ENCODE peak calls at places on chromosome 3, in five cellular contexts. One of them, this sample, is unnamed. For H3K36me3, the result is how much of the 10 kb centered on the place peaks cover.

GRCh38 chr3:4492240-4493007 is 724 bp upstream of the ITPR1 start:
- DNase-seq in CD8-positive, alpha-beta memory T cell: peak
- DNase-seq in left ventricle myocardium inferior: peak
- DNase-seq in heart right ventricle: peak
- DNase-seq in endodermal cell: peak
- DNase-seq in this sample: peak

GRCh38 chr3:94285874-94286273 is 223.0 kb downstream of the NSUN3 start:
- DNase-seq in CD8-positive, alpha-beta memory T cell: no peak
- DNase-seq in left ventricle myocardium inferior: no peak
- DNase-seq in heart right ventricle: no peak
- DNase-seq in endodermal cell: no peak
- DNase-seq in this sample: no peak

GRCh38 chr3:130340766-130341165 is 4.7 kb upstream of the COL6A5 start:
- DNase-seq in CD8-positive, alpha-beta memory T cell: no peak
- DNase-seq in left ventricle myocardium inferior: no peak
- DNase-seq in heart right ventricle: no peak
- DNase-seq in endodermal cell: no peak
- DNase-seq in this sample: no peak

GRCh38 chr3:55894605-55895004 is 407.5 kb upstream of the WNT5A start:
- DNase-seq in CD8-positive, alpha-beta memory T cell: no peak
- DNase-seq in left ventricle myocardium inferior: no peak
- DNase-seq in heart right ventricle: no peak
- DNase-seq in endodermal cell: no peak
- DNase-seq in this sample: no peak

GRCh38 chr3:112793311-112794081 is 53.2 kb downstream of the CD200R1L start:
- DNase-seq in CD8-positive, alpha-beta memory T cell: no peak
- DNase-seq in left ventricle myocardium inferior: no peak
- DNase-seq in heart right ventricle: no peak
- DNase-seq in endodermal cell: no peak
- DNase-seq in this sample: no peak

GRCh38 chr3:72165337-72165736 is 380.4 kb upstream of the PROK2 start:
- DNase-seq in CD8-positive, alpha-beta memory T cell: no peak
- DNase-seq in left ventricle myocardium inferior: no peak
- DNase-seq in heart right ventricle: no peak
- DNase-seq in endodermal cell: no peak
- DNase-seq in this sample: no peak

GRCh38 chr3:57544181-57545125 is at the start of gene DNAH12:
- DNase-seq in CD8-positive, alpha-beta memory T cell: no peak
- DNase-seq in left ventricle myocardium inferior: no peak
- DNase-seq in heart right ventricle: no peak
- DNase-seq in endodermal cell: peak
- DNase-seq in this sample: peak

GRCh38 chr3:106518516-106518915 is 649.7 kb upstream of the CBLB start:
- DNase-seq in CD8-positive, alpha-beta memory T cell: no peak
- DNase-seq in left ventricle myocardium inferior: no peak
- DNase-seq in heart right ventricle: no peak
- DNase-seq in endodermal cell: no peak
- DNase-seq in this sample: no peak

GRCh38 chr3:105802073-105802706 is 66.6 kb downstream of the CBLB start:
- DNase-seq in CD8-positive, alpha-beta memory T cell: no peak
- DNase-seq in left ventricle myocardium inferior: no peak
- DNase-seq in heart right ventricle: no peak
- DNase-seq in endodermal cell: no peak
- DNase-seq in this sample: no peak

GRCh38 chr3:197428117-197428761 is 127.5 kb downstream of the BDH1 start:
- DNase-seq in CD8-positive, alpha-beta memory T cell: peak
- DNase-seq in left ventricle myocardium inferior: peak
- DNase-seq in heart right ventricle: peak
- DNase-seq in endodermal cell: peak
- DNase-seq in this sample: peak

GRCh38 chr3:60890226-60890625 is 361.0 kb downstream of the FHIT start:
- DNase-seq in CD8-positive, alpha-beta memory T cell: no peak
- DNase-seq in left ventricle myocardium inferior: no peak
- DNase-seq in heart right ventricle: no peak
- DNase-seq in endodermal cell: no peak
- DNase-seq in this sample: no peak

GRCh38 chr3:162295323-162295983 is 798.8 kb downstream of the OTOL1 start:
- DNase-seq in CD8-positive, alpha-beta memory T cell: no peak
- DNase-seq in left ventricle myocardium inferior: no peak
- DNase-seq in heart right ventricle: no peak
- DNase-seq in endodermal cell: peak
- DNase-seq in this sample: no peak

GRCh38 chr3:173891272-173892100 is 493.9 kb downstream of the NLGN1 start:
- DNase-seq in CD8-positive, alpha-beta memory T cell: no peak
- DNase-seq in left ventricle myocardium inferior: no peak
- DNase-seq in heart right ventricle: no peak
- DNase-seq in endodermal cell: no peak
- DNase-seq in this sample: no peak

GRCh38 chr3:66998899-66999235 is 760 bp downstream of the KBTBD8 start:
- DNase-seq in CD8-positive, alpha-beta memory T cell: no peak
- DNase-seq in left ventricle myocardium inferior: no peak
- DNase-seq in heart right ventricle: no peak
- DNase-seq in endodermal cell: no peak
- DNase-seq in this sample: no peak

GRCh38 chr3:146093928-146094327 is 67.1 kb downstream of the PLOD2 start:
- DNase-seq in CD8-positive, alpha-beta memory T cell: no peak
- DNase-seq in left ventricle myocardium inferior: no peak
- DNase-seq in heart right ventricle: no peak
- DNase-seq in endodermal cell: no peak
- DNase-seq in this sample: no peak

GRCh38 chr3:129161860-129162271 is 1.0 kb upstream of the ISY1 start:
- DNase-seq in CD8-positive, alpha-beta memory T cell: no peak
- DNase-seq in left ventricle myocardium inferior: no peak
- DNase-seq in heart right ventricle: no peak
- DNase-seq in endodermal cell: peak
- DNase-seq in this sample: peak

GRCh38 chr3:152139651-152140050 is 129.1 kb upstream of the MBNL1 start:
- DNase-seq in CD8-positive, alpha-beta memory T cell: no peak
- DNase-seq in left ventricle myocardium inferior: no peak
- DNase-seq in heart right ventricle: no peak
- DNase-seq in endodermal cell: peak
- DNase-seq in this sample: no peak

GRCh38 chr3:186035277-186035676 is 73.6 kb downstream of the ETV5 start:
- DNase-seq in CD8-positive, alpha-beta memory T cell: no peak
- DNase-seq in left ventricle myocardium inferior: no peak
- DNase-seq in heart right ventricle: no peak
- DNase-seq in endodermal cell: no peak
- DNase-seq in this sample: no peak

GRCh38 chr3:183252973-183253363 is at the start of gene B3GNT5:
- DNase-seq in CD8-positive, alpha-beta memory T cell: no peak
- DNase-seq in left ventricle myocardium inferior: peak
- DNase-seq in heart right ventricle: peak
- DNase-seq in endodermal cell: peak
- DNase-seq in this sample: peak

GRCh38 chr3:124282751-124283643 is 291.1 kb upstream of the ROPN1 start:
- DNase-seq in CD8-positive, alpha-beta memory T cell: no peak
- DNase-seq in left ventricle myocardium inferior: no peak
- DNase-seq in heart right ventricle: no peak
- DNase-seq in endodermal cell: no peak
- DNase-seq in this sample: no peak

DNA sequence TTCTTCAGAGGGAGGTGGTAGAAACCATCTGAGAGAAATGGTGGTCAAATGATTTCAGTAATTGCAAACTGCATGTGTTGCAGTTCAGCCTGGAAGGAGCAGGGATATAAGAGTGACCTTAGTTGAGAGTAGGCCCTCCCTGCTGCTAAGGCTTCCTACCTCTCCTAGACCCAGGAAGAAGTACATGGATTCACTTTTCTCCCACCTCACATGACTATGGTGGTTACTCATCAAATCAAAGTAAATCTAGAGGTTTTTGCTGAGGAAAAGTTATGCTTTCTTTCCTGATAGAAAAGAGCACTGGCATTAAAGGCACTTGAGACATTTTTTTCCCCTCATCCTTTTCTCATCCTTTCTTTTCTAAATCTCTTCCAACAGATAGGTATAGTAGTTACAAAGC is 43.2 kb upstream of the LEKR1 start:
- DNase-seq in CD8-positive, alpha-beta memory T cell: no peak
- DNase-seq in left ventricle myocardium inferior: no peak
- DNase-seq in heart right ventricle: no peak
- DNase-seq in endodermal cell: no peak
- DNase-seq in this sample: no peak
- H3K36me3 ChIP-seq in CD8-positive, alpha-beta memory T cell: under half
- H3K36me3 ChIP-seq in left ventricle myocardium inferior: under half
- H3K36me3 ChIP-seq in heart right ventricle: under half
- H3K36me3 ChIP-seq in endodermal cell: under half
- H3K36me3 ChIP-seq in this sample: under half

GRCh38 chr3:51434110-51434509 is 43.0 kb downstream of the RBM15B start:
- DNase-seq in CD8-positive, alpha-beta memory T cell: no peak
- DNase-seq in left ventricle myocardium inferior: no peak
- DNase-seq in heart right ventricle: no peak
- DNase-seq in endodermal cell: no peak
- DNase-seq in this sample: no peak

GRCh38 chr3:51434746-51435323 is 43.8 kb downstream of the RBM15B start:
- DNase-seq in CD8-positive, alpha-beta memory T cell: peak
- DNase-seq in left ventricle myocardium inferior: no peak
- DNase-seq in heart right ventricle: no peak
- DNase-seq in endodermal cell: peak
- DNase-seq in this sample: peak

GRCh38 chr3:51441282-51442030 is 50.4 kb downstream of the RBM15B start:
- DNase-seq in CD8-positive, alpha-beta memory T cell: no peak
- DNase-seq in left ventricle myocardium inferior: no peak
- DNase-seq in heart right ventricle: no peak
- DNase-seq in endodermal cell: no peak
- DNase-seq in this sample: no peak

DNA sequence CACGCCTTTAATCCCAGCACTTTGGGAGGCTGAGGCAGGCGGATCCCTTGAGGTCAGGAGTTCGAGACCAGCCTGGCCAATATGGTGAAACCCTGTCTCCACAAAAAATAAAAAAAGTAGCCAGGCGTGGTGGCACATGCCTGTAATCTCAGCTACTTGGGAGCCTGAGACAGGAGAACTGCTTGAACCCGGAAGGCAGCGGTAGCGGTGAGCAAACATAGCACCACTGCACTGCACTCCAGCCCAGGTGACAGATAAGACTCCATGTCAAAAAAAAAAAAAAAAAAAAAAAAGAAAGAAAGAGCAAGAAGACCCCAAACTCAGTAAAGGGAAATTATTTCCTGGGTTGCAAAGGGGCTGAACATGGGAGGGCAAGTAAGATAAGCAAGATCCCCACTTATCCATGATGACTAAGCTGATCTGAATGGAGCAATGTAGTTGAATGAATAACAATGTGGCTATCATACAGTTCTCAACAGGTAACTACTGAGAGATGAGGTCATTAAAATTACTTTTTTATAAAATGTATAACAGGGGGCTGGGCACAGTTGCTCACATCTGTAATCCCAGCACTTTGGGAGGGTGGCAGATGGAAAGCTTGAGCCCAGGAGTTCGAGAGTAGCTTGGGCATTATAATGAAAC is 46.0 kb downstream of the RBM15B start:
- DNase-seq in CD8-positive, alpha-beta memory T cell: no peak
- DNase-seq in left ventricle myocardium inferior: no peak
- DNase-seq in heart right ventricle: no peak
- DNase-seq in endodermal cell: no peak
- DNase-seq in this sample: no peak
- H3K36me3 ChIP-seq in CD8-positive, alpha-beta memory T cell: under half
- H3K36me3 ChIP-seq in left ventricle myocardium inferior: half or more
- H3K36me3 ChIP-seq in heart right ventricle: under half
- H3K36me3 ChIP-seq in endodermal cell: half or more
- H3K36me3 ChIP-seq in this sample: under half

DNA sequence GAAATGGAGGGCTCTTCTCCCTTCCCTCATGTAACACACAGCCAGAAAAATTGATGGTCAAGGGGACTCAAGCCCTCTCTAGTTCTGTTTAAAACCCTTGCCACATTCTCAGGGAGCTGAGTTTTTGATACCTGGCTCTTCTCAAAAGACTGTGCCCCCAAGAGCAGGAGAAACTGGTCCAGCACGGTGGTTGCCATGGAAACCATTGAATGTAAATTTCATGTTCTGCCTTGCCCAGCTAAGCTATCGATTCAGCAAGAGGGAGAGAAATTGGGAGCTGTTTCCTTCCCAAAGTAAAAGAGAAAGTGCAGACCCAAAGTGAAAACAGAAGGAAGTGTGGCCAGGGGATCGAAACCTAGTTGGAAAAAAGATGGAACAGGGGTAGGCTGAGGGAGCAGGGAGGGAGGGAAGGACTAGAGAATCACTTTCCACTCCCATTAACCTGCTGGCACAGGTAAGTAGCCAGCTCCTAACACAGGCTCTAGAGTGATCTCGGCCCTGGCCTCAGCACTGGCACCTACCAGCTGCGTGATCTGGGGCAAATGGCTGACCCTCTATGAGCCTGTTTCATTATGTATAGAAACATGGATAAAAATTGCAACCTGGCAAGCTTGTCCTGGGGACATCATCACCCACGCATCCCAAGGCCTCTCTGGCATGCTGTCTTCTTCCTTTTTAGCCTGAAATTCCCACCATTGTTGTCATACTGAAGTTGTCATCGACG is 140.9 kb downstream of the TPRA1 start:
- DNase-seq in CD8-positive, alpha-beta memory T cell: no peak
- DNase-seq in left ventricle myocardium inferior: no peak
- DNase-seq in heart right ventricle: no peak
- DNase-seq in endodermal cell: peak
- DNase-seq in this sample: no peak
- H3K36me3 ChIP-seq in CD8-positive, alpha-beta memory T cell: under half
- H3K36me3 ChIP-seq in left ventricle myocardium inferior: under half
- H3K36me3 ChIP-seq in heart right ventricle: under half
- H3K36me3 ChIP-seq in endodermal cell: under half
- H3K36me3 ChIP-seq in this sample: under half

DNA sequence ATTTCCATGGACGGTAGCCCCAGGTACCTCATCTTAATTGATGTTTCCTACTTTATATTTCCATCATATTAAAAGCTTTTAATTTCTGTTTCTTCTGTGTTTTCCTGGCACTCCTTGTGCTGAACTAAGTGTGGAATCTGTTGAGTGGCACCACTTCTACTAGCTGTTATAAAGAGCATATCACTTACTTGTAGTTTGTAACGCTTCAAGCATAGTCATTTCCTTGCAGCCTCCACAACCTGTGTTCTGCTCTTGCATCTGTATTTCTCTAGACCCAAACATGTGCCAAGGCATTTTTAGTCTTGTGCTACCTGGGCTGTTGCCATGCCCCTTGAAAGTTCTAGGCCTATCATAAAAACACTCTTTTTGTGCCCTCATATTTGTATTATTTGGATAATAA is 16.0 kb downstream of the ZNF654 start:
- DNase-seq in CD8-positive, alpha-beta memory T cell: no peak
- DNase-seq in left ventricle myocardium inferior: no peak
- DNase-seq in heart right ventricle: no peak
- DNase-seq in endodermal cell: no peak
- DNase-seq in this sample: no peak
- H3K36me3 ChIP-seq in CD8-positive, alpha-beta memory T cell: under half
- H3K36me3 ChIP-seq in left ventricle myocardium inferior: under half
- H3K36me3 ChIP-seq in heart right ventricle: under half
- H3K36me3 ChIP-seq in endodermal cell: under half
- H3K36me3 ChIP-seq in this sample: under half

This sample was measured in mucosa of descending colon.